ENCODE peak calls at places on chromosomes 6 and 20, in five cellular contexts. L, M, G, S and F are unnamed samples. For H3K27me3 and H3K36me3, the result is how much of the 10 kb centered on the place peaks cover.

GRCh38 chr6:100267002-100267401 is 197.7 kb downstream of the SIM1 start:
- DNase-seq in L (no peak), G (no peak), S (no peak), M (no peak), F (no peak)

GRCh38 chr6:30810813-30811329 is 66.5 kb upstream of the IER3 start:
- DNase-seq in L (no peak), M (no peak), S (peak), G (no peak), F (peak)

GRCh38 chr6:13331516-13332348 is 3.4 kb upstream of the TBC1D7 start:
- DNase-seq in M (no peak), S (no peak), G (peak), L (no peak), F (peak)

GRCh38 chr6:67792996-67793395 is 842.1 kb upstream of the ADGRB3 start:
- DNase-seq in M (no peak), G (no peak), L (no peak), S (no peak), F (no peak)

GRCh38 chr20:25053207-25054132 is 4.5 kb downstream of the ACSS1 start:
- DNase-seq in M (no peak), S (peak), L (no peak), G (no peak), F (no peak)

GRCh38 chr6:107509506-107509905 is 19.6 kb downstream of the SOBP start:
- DNase-seq in G (no peak), M (no peak), L (no peak), S (no peak), F (no peak)

GRCh38 chr6:27772261-27773001 is 139.8 kb downstream of the OR2B2 start:
- DNase-seq in M (peak), S (peak), L (peak), G (peak), F (peak)

GRCh38 chr6:118325220-118325860 is 222.8 kb upstream of the PLN start:
- DNase-seq in L (no peak), G (no peak), S (peak), M (no peak), F (no peak)

GRCh38 chr6:162337412-162337811 is 390.2 kb downstream of the PRKN start:
- DNase-seq in G (no peak), L (no peak), S (no peak), M (no peak), F (no peak)

GRCh38 chr6:100479180-100480035 is 14.7 kb upstream of the SIM1 start:
- DNase-seq in M (no peak), G (peak), L (no peak), S (no peak), F (peak)

GRCh38 chr20:20463933-20464374 is 96.0 kb downstream of the INSM1 start:
- DNase-seq in M (no peak), S (no peak), G (peak), L (no peak), F (peak)

GRCh38 chr6:15543262-15543917 is 119.4 kb downstream of the DTNBP1 start:
- DNase-seq in L (no peak), G (no peak), S (no peak), M (no peak), F (peak)

GRCh38 chr6:151291145-151292055 is 51.6 kb downstream of the AKAP12 start:
- DNase-seq in M (no peak), S (peak), L (no peak), G (no peak), F (no peak)

GRCh38 chr20:36676701-36677421 is 30.9 kb upstream of the SLA2 start:
- DNase-seq in S (no peak), M (no peak), G (no peak), L (no peak), F (peak)

GRCh38 chr6:43128926-43129325 is 42.1 kb upstream of the SRF start:
- DNase-seq in S (no peak), M (no peak), G (no peak), L (no peak), F (peak)

GRCh38 chr6:24431045-24431451 is 28.3 kb downstream of the MRS2 start:
- DNase-seq in G (peak), M (no peak), S (no peak), L (no peak), F (peak)

GRCh38 chr20:53738945-53739798 is 145.5 kb upstream of the ZNF217 start:
- DNase-seq in M (no peak), G (no peak), L (no peak), S (no peak), F (no peak)

GRCh38 chr6:18102783-18103509 is 19.5 kb downstream of the NHLRC1 start:
- DNase-seq in G (no peak), S (no peak), M (no peak), L (no peak), F (no peak)

GRCh38 chr6:83365931-83366330 is 64.9 kb downstream of the ME1 start:
- DNase-seq in S (no peak), L (no peak), G (peak), M (no peak), F (no peak)

GRCh38 chr20:8449120-8449519 is 317.1 kb downstream of the PLCB1 start:
- DNase-seq in M (no peak), S (no peak), G (no peak), L (no peak), F (no peak)

GRCh38 chr6:53279301-53279700 is 69.4 kb downstream of the ELOVL5 start:
- DNase-seq in M (no peak), G (no peak), L (no peak), S (no peak), F (no peak)

GRCh38 chr6:111642463-111643158 is 36.9 kb upstream of the TRAF3IP2 start:
- DNase-seq in M (peak), G (peak), S (no peak), L (no peak), F (peak)

GRCh38 chr6:2854394-2854982 is 12.8 kb upstream of the SERPINB1 start:
- DNase-seq in L (no peak), G (no peak), S (peak), M (no peak), F (no peak)

GRCh38 chr6:106630366-106630765 is 988 bp downstream of the QRSL1 start:
- DNase-seq in M (no peak), L (no peak), S (no peak), G (no peak), F (no peak)

GRCh38 chr20:63092660-63093215 is 86.0 kb upstream of the BHLHE23 start:
- DNase-seq in M (peak), S (peak), L (no peak), G (no peak), F (no peak)
- H3K4me3 ChIP-seq in M (no peak), S (no peak), L (no peak), G (no peak), F (no peak)

DNA sequence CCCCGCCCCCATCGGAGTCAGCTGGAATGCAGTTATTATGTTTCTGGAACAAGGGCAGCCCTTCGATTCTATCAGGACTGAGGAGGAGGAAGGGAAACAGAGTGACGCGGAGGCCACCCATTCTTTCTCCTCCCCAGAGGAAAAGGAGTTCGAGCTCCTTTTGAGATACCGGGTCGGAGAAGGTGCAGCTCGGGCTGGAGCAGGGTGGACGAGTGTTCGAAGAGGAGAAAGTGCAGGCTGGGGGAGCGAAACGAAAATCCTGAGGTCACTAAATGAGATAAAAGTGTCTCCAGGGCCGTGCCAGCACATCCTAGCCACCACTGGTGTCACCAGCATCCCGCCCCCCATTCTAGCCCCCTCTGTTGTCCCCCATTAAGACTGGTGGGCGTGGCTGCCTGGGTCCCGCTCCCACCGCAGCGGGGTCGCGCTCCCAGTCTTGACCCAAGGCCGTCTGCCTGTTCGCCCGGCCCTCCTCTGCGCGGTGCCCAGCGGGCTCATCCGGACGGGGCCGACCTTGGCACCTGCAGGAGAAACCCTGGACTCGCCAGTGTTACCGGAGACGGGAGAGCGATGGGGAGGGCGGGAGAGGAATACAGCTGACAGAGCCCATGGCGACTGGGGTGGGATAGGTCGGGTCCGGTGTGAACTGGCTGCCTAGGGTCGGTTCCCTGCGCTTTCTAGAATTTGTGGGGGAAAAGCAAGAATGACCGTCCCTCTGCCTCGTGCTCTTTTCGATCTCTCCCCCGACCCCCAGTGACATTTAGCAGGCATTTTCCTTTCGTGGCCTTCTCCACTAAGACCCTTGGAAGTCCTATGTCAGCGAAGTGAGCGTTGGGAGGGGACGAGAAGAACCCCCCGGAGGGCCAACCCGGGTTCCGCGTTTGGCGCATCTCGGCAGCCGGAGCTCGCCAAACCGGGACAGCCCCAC is 16.2 kb downstream of the FOXA2 start:
- DNase-seq in L (no peak), G (no peak), M (no peak), S (no peak), F (peak)
- H3K27me3 ChIP-seq in L (under half), G (half or more), M (under half), S (under half), F (half or more)

GRCh38 chr20:41534170-41534569 is 84.0 kb downstream of the CHD6 start:
- DNase-seq in M (no peak), G (no peak), S (no peak), L (no peak), F (no peak)
- H3K36me3 ChIP-seq in M (under half), G (under half), S (under half), L (under half), F (under half)

DNA sequence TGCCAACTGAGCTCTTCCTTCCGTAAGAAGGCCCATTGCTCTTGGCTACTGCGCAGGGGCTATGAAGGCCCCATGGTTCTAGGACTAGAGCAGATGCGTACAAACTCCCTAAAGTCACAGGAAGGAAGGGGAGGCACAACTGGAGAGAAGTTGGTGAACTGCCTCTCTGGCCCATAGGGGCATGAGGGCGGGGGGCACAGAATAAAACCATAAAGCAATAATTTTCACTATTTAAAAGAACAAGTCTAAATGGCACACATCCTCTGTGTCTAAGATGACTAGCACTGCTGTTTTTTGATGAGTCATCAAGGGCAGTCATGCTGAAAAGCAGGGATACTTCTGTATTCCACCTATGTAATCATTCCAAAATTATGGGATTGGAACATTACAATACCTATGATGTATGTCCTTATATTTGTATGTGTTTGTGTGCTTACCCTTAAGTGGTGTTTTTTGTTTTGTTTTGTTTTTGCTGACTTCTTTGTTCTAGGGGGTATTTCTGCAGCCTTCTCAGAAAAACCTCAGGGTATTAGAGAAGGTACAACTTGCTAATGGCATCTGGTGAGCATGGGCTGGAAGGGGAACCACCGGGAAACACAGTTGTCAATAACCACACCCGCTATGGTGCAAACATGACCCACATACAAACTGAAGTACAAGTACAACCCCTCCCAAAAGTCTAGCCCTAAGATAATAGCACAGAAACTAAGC is 36.9 kb downstream of the B4GALT5 start:
- DNase-seq in L (peak), M (no peak), G (no peak), S (no peak), F (no peak)
- H3K4me3 ChIP-seq in L (no peak), M (no peak), G (no peak), S (no peak), F (no peak)

GRCh38 chr20:63267681-63268080 is 4.9 kb upstream of the ARFGAP1 start:
- DNase-seq in G (no peak), M (no peak), S (no peak), L (no peak), F (no peak)

GRCh38 chr20:63269724-63270123 is 2.9 kb upstream of the ARFGAP1 start:
- DNase-seq in S (no peak), M (no peak), G (no peak), L (no peak), F (no peak)

GRCh38 chr20:63268671-63269439 is 3.8 kb upstream of the ARFGAP1 start:
- DNase-seq in S (no peak), L (no peak), M (no peak), G (no peak), F (peak)

GRCh38 chr20:63265891-63266515 is 6.6 kb upstream of the ARFGAP1 start:
- DNase-seq in G (no peak), M (no peak), S (no peak), L (no peak), F (no peak)

GRCh38 chr20:63268256-63268655 is 4.4 kb upstream of the ARFGAP1 start:
- DNase-seq in L (no peak), M (no peak), S (no peak), G (no peak), F (no peak)
- H3K27me3 ChIP-seq in L (under half), M (under half), S (under half), G (under half), F (under half)

GRCh38 chr20:43716757-43717615 is 9.8 kb downstream of the GTSF1L start:
- DNase-seq in L (no peak), G (no peak), M (no peak), S (peak), F (no peak)
- H3K36me3 ChIP-seq in L (under half), G (under half), M (under half), S (under half), F (under half)

GRCh38 chr6:167111597-167111996 is 11.3 kb upstream of the CCR6 start:
- DNase-seq in S (no peak), L (no peak), M (no peak), G (no peak), F (no peak)
- H3K4me3 ChIP-seq in S (no peak), L (no peak), M (no peak), G (no peak), F (no peak)

GRCh38 chr6:41639556-41640371 is 1.5 kb downstream of the MDFI start:
- DNase-seq in G (peak), S (peak), L (no peak), M (no peak), F (peak)

GRCh38 chr6:41641352-41641925 is 3.2 kb downstream of the MDFI start:
- DNase-seq in G (no peak), S (peak), M (no peak), L (no peak), F (no peak)

GRCh38 chr6:41642090-41642959 is 4.1 kb downstream of the MDFI start:
- DNase-seq in S (peak), M (no peak), L (no peak), G (no peak), F (no peak)

GRCh38 chr6:41638801-41639555 is 710 bp downstream of the MDFI start:
- DNase-seq in G (peak), L (no peak), M (no peak), S (peak), F (peak)

GRCh38 chr6:41640436-41640835 is 2.2 kb downstream of the MDFI start:
- DNase-seq in S (peak), G (peak), M (no peak), L (no peak), F (peak)
- H3K27me3 ChIP-seq in S (under half), G (under half), M (under half), L (under half), F (under half)

DNA sequence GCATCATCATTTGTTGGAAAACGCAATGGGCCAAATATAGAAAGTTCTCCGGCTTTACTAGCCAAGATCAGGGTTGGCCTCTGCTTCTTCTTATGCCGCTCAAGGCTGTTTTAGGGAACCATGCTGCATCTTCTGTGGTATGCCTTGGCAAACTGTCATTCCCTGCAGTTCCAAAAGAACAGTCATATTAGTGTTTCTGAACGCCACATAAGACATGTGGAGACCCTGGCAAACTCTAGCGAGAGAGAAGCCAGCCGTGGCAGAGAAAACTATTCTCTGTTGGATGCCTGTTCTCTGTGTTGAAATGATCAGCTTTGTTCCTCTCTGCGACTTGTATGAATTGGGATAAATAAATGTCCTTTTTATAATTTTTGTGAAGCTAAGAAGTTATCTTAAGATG is 10.9 kb downstream of the ACTR5 start:
- DNase-seq in G (no peak), L (no peak), S (no peak), M (no peak), F (no peak)
- H3K36me3 ChIP-seq in G (under half), L (under half), S (under half), M (half or more), F (under half)

GRCh38 chr20:35295674-35296073 is 3.4 kb upstream of the FAM83C start:
- DNase-seq in G (no peak), M (no peak), S (no peak), L (no peak), F (no peak)
- H3K4me3 ChIP-seq in G (no peak), M (no peak), S (no peak), L (no peak), F (no peak)